ENCODE peak calls at places on chromosome 9, in eight cellular contexts. E is MM.1S, Z is cardiac muscle cell, B is astrocyte, I is neural progenitor cell, S is GM23338, V is WERI-Rb-1, W is ovary. P is an unnamed sample. For H3K27me3, the result is how much of the 10 kb centered on the place peaks cover.

GRCh38 chr9:113737414-113738271 is 138.5 kb upstream of the ZNF618 start:
- DNase-seq in E (peak), Z (peak), B (peak), I (peak), S (peak), V (peak), W (peak), P (peak)

GRCh38 chr9:91207889-91208651 is 153.6 kb downstream of the AUH start:
- DNase-seq in E (peak), Z (peak), B (peak), I (no peak), S (no peak), V (no peak), W (no peak), P (no peak)

GRCh38 chr9:99365233-99365980 is 143.3 kb downstream of the SEC61B start:
- DNase-seq in E (no peak), Z (peak), B (peak), I (no peak), S (no peak), V (no peak), W (no peak), P (no peak)

GRCh38 chr9:100020121-100020780 is 78.5 kb downstream of the ERP44 start:
- DNase-seq in E (no peak), Z (peak), B (peak), I (no peak), S (no peak), V (no peak), W (no peak), P (no peak)

GRCh38 chr9:91127653-91128052 is 234.1 kb downstream of the AUH start:
- DNase-seq in E (no peak), Z (no peak), B (peak), I (no peak), S (no peak), V (no peak), W (no peak), P (no peak)

GRCh38 chr9:16058131-16058549 is 505.3 kb downstream of the CCDC171 start:
- DNase-seq in E (no peak), Z (peak), B (peak), I (no peak), S (peak), V (no peak), W (no peak), P (no peak)

GRCh38 chr9:3980212-3980611 is 319.7 kb downstream of the GLIS3 start:
- DNase-seq in E (no peak), Z (no peak), B (no peak), I (no peak), S (peak), V (no peak), W (no peak), P (no peak)

GRCh38 chr9:2337602-2338001 is 284.0 kb upstream of the VLDLR start:
- DNase-seq in E (no peak), Z (peak), B (no peak), I (no peak), S (no peak), V (no peak), W (no peak), P (no peak)

GRCh38 chr9:36903541-36904435 is 130.3 kb downstream of the PAX5 start:
- DNase-seq in E (no peak), Z (peak), B (peak), I (no peak), S (no peak), V (no peak), W (peak), P (no peak)

GRCh38 chr9:34990908-34991832 is 1.6 kb downstream of the DNAJB5 start:
- DNase-seq in E (no peak), Z (no peak), B (no peak), I (peak), S (peak), V (no peak), W (peak), P (no peak)

GRCh38 chr9:34328500-34328982 is 527 bp downstream of the KIF24 start:
- DNase-seq in E (no peak), Z (peak), B (no peak), I (peak), S (peak), V (no peak), W (no peak), P (no peak)

GRCh38 chr9:122950263-122950662 is 9.4 kb downstream of the RABGAP1 start:
- DNase-seq in E (no peak), Z (no peak), B (no peak), I (no peak), S (no peak), V (no peak), W (no peak), P (no peak)

GRCh38 chr9:76677481-76678055 is 86.7 kb upstream of the PCA3 start:
- DNase-seq in E (no peak), Z (peak), B (peak), I (no peak), S (no peak), V (no peak), W (no peak), P (no peak)

GRCh38 chr9:5869315-5870019 is 21.2 kb upstream of the MLANA start:
- DNase-seq in E (no peak), Z (no peak), B (no peak), I (peak), S (peak), V (no peak), W (no peak), P (no peak)

GRCh38 chr9:18707078-18707477 is 233.1 kb downstream of the ADAMTSL1 start:
- DNase-seq in E (no peak), Z (peak), B (no peak), I (no peak), S (no peak), V (no peak), W (no peak), P (no peak)

GRCh38 chr9:134624119-134624826 is 17.3 kb upstream of the COL5A1 start:
- DNase-seq in E (no peak), Z (no peak), B (no peak), I (no peak), S (no peak), V (peak), W (peak), P (no peak)

GRCh38 chr9:121901616-121902015 is 191.5 kb downstream of the TTLL11 start:
- DNase-seq in E (no peak), Z (no peak), B (peak), I (no peak), S (no peak), V (no peak), W (no peak), P (no peak)

GRCh38 chr9:137387034-137387890 is 35.7 kb downstream of the EXD3 start:
- DNase-seq in E (no peak), Z (peak), B (no peak), I (peak), S (no peak), V (no peak), W (no peak), P (no peak)

GRCh38 chr9:79115176-79115575 is 456.6 kb upstream of the TLE4 start:
- DNase-seq in E (no peak), Z (no peak), B (no peak), I (no peak), S (no peak), V (no peak), W (no peak), P (no peak)

GRCh38 chr9:127637322-127637847 is 25.3 kb downstream of the STXBP1 start:
- DNase-seq in E (no peak), Z (peak), B (peak), I (no peak), S (no peak), V (no peak), W (peak), P (peak)

GRCh38 chr9:16196206-16196605 is 643.4 kb downstream of the CCDC171 start:
- DNase-seq in E (no peak), Z (no peak), B (peak), I (no peak), S (no peak), V (no peak), W (no peak), P (no peak)

GRCh38 chr9:76725885-76726284 is 38.4 kb upstream of the PCA3 start:
- DNase-seq in E (no peak), Z (no peak), B (no peak), I (no peak), S (no peak), V (no peak), W (no peak), P (no peak)

GRCh38 chr9:36218011-36218410 is 27.3 kb downstream of the CLTA start:
- DNase-seq in E (no peak), Z (no peak), B (no peak), I (no peak), S (no peak), V (no peak), W (no peak), P (no peak)

GRCh38 chr9:93091453-93092081 is 4.5 kb upstream of the CARD19 start:
- DNase-seq in E (no peak), Z (peak), B (peak), I (peak), S (no peak), V (no peak), W (peak), P (peak)

GRCh38 chr9:113602126-113603119 is 138.9 kb downstream of the RGS3 start:
- DNase-seq in E (no peak), Z (peak), B (peak), I (peak), S (peak), V (peak), W (peak), P (no peak)

GRCh38 chr9:89684218-89684617 is 79.4 kb downstream of the GADD45G start:
- DNase-seq in E (no peak), Z (no peak), B (no peak), I (no peak), S (no peak), V (no peak), W (no peak), P (no peak)

GRCh38 chr9:29211681-29212589 is 1638.7 kb upstream of the C9orf72 start:
- DNase-seq in E (peak), Z (peak), B (no peak), I (peak), S (peak), V (peak), W (peak), P (no peak)

GRCh38 chr9:98118640-98119601 is at the start of gene TRIM14:
- DNase-seq in E (peak), Z (peak), B (peak), I (peak), S (peak), V (peak), W (peak), P (peak)

GRCh38 chr9:19271081-19271480 is 40.6 kb downstream of the DENND4C start:
- DNase-seq in E (no peak), Z (peak), B (no peak), I (no peak), S (no peak), V (no peak), W (no peak), P (no peak)

GRCh38 chr9:113350338-113350672 is 964 bp downstream of the BSPRY start:
- DNase-seq in E (peak), Z (no peak), B (no peak), I (no peak), S (no peak), V (peak), W (no peak), P (no peak)

GRCh38 chr9:76378367-76379073 is 15.7 kb downstream of the RFK start:
- DNase-seq in E (no peak), Z (no peak), B (no peak), I (no peak), S (no peak), V (peak), W (no peak), P (no peak)

GRCh38 chr9:73023025-73023541 is 70.2 kb upstream of the ALDH1A1 start:
- DNase-seq in E (peak), Z (peak), B (peak), I (peak), S (peak), V (peak), W (peak), P (peak)

GRCh38 chr9:70263421-70263820 is 4.6 kb downstream of the SMC5 start:
- DNase-seq in E (no peak), Z (peak), B (peak), I (no peak), S (no peak), V (no peak), W (no peak), P (no peak)

GRCh38 chr9:112028242-112029221 is 131.9 kb downstream of the UGCG start:
- DNase-seq in E (no peak), Z (no peak), B (no peak), I (no peak), S (no peak), V (no peak), W (no peak), P (no peak)

GRCh38 chr9:72060513-72060912 is at the start of gene C9orf57:
- DNase-seq in E (no peak), Z (no peak), B (no peak), I (no peak), S (no peak), V (no peak), W (no peak), P (no peak)

GRCh38 chr9:95508242-95508967 is 8.4 kb downstream of the PTCH1 start:
- DNase-seq in E (peak), Z (peak), B (no peak), I (peak), S (no peak), V (no peak), W (peak), P (no peak)

GRCh38 chr9:121288874-121289553 is 21.1 kb downstream of the GSN start:
- DNase-seq in E (no peak), Z (peak), B (peak), I (peak), S (peak), V (peak), W (peak), P (peak)

GRCh38 chr9:13597427-13597826 is 317.9 kb upstream of the MPDZ start:
- DNase-seq in E (no peak), Z (no peak), B (no peak), I (no peak), S (peak), V (no peak), W (no peak), P (no peak)
- TF ChIP-seq CTCF in E (no peak), Z (no peak), B (no peak), I (no peak), S (no peak), V (no peak), W (no peak), P (no peak)

DNA sequence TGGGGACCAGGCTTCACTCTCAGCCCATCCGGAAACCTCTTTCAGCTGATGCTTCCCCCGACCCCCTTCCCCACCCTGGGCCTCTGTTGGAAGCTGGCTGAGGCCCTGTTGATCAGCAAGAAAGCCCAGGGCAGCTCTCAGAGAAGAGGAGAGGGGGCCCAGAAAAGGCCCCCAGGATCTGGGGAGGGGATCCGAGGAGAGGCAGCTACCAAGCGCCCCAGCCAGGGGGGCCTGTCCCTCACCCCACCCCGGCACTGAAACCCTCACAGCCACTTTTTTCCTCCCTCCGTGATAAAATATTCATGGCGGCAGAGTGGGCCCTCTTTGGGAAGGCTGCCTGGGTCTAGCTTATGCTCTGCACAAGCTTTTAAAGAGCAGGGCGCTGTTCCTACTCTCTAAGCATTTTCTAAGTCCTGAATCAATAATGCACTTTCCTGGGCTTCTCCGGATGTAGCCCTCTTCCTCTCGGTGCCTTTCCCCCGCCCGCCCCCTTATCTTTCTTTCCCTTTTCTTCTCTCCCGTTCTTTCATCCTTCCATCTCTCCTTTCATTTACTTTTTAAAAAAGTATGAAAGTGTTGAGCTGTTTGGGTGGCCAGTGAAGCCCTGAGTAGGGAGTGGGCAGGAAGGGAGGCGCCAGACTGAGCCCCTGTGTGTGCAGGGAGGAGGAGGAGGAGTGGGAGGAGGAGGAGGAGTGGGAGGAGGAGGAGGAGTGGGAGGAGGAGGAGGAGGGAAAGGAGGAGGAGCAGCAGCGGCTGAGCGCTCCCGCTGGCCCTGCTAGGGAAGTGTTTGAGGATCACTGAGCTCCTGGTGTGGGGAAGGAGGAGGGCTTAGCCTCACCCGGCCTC is 23.5 kb downstream of the NTNG2 start:
- DNase-seq in E (no peak), Z (peak), B (no peak), I (peak), S (peak), V (peak), W (no peak), P (no peak)
- H3K27me3 ChIP-seq in E (half or more), Z (under half), B (under half), I (under half), S (under half), V (under half), W (under half), P (half or more)

DNA sequence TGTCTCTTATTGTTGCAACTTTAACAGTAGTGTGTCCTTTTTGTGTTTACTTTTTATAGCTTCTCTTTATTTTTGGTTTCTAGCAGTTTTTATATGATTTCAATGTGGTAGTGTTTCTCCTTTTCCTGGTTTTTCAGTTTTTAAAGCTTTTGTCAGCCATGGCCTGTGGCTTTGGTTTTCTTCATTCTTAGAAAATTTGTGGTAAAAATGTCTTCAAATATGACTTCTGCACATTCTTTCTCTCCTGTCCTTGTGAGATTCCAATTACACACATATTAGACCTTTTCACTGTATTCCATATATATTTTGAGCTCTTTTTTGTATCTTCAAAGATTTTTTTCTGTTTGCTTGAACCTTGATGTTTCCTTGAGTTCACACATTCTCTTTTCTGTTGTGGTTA is 180.5 kb downstream of the CNTLN start:
- DNase-seq in E (no peak), Z (peak), B (peak), I (no peak), S (no peak), V (no peak), W (no peak), P (no peak)
- H3K27ac ChIP-seq in E (no peak), Z (no peak), B (no peak), I (no peak), S (no peak), V (no peak), W (no peak), P (no peak)

GRCh38 chr9:27591093-27591492 is 17.8 kb upstream of the C9orf72 start:
- DNase-seq in E (no peak), Z (no peak), B (no peak), I (no peak), S (peak), V (no peak), W (no peak), P (no peak)
- TF ChIP-seq CTCF in E (no peak), Z (no peak), B (no peak), I (no peak), S (no peak), V (no peak), W (no peak), P (no peak)

GRCh38 chr9:107488400-107489143 is 997 bp downstream of the KLF4 start:
- DNase-seq in E (no peak), Z (peak), B (peak), I (peak), S (peak), V (peak), W (peak), P (no peak)
- H3K27me3 ChIP-seq in E (under half), Z (half or more), B (under half), I (half or more), S (half or more), V (under half), W (under half), P (under half)

GRCh38 chr9:130235558-130236435 is 29.8 kb upstream of the HMCN2 start:
- DNase-seq in E (peak), Z (peak), B (no peak), I (peak), S (peak), V (peak), W (peak), P (peak)
- H3K27ac ChIP-seq in E (no peak), Z (no peak), B (no peak), I (no peak), S (no peak), V (peak), W (no peak), P (no peak)

GRCh38 chr9:13943176-13943575 is 370.8 kb downstream of the NFIB start:
- DNase-seq in E (no peak), Z (no peak), B (no peak), I (no peak), S (no peak), V (no peak), W (no peak), P (no peak)
- TF ChIP-seq CTCF in E (no peak), Z (no peak), B (no peak), I (no peak), S (no peak), V (no peak), W (no peak), P (no peak)

DNA sequence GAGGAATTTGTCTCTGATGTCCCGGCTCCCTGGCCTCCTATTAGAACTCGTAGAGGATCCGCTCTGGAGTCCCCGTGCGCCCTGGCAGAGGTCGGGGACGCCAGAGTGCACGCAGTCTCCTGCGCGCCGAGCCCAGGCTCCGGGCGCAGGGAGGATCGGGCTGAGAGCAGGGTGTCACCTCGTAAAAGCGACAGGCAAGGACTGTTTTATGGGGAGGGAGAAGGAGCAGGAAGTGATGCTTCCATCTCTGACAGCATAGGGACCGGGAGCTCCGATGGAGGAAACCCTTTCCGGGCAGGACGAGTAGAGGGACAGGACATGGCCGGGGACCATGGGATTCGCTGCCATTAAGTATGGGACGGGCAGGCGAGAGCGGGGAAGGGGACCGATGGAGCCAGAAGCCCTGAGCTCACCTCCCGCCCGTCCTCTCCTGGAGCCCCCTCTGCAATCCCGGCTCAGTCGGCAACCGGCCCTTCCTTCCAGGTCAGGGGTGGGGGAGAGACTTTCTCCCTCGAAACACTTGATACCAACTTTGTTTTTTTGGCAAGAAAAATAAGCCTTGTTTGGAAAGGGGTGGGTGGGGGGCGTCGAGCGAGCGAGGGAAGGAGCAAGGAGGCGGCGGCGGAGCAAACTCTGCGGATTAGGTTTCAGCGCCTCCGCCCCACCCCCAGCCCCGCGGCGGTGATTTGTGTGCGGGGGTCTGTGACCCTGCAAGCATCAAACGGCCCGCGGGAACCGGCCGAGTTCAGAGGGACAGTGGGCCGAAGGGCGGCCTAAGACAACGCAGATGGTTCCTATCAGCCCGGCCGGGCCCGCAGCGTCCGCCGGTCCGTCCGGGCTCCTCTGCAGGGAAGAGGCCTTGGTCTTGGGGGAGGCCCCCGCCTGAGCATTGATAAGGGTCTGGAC is 12.6 kb downstream of the LMX1B start:
- DNase-seq in E (no peak), Z (no peak), B (no peak), I (peak), S (peak), V (no peak), W (no peak), P (no peak)
- H3K27me3 ChIP-seq in E (half or more), Z (half or more), B (half or more), I (half or more), S (half or more), V (half or more), W (under half), P (half or more)

P was measured in AG04450.